ENCODE peak calls at places on chromosomes 11 and 22, in six cellular contexts. G, D, Q, Z, V and N are unnamed samples.

GRCh38 chr11:46281374-46281831 is 3.9 kb downstream of the CREB3L1 start:
- DNase-seq in V (no peak), Q (peak; percentile 61), Z (no peak), D (no peak), G (no peak), N (no peak)

GRCh38 chr22:42561856-42562255 is 8.1 kb downstream of the SERHL2 start:
- DNase-seq in G (no peak), D (no peak), Z (no peak), V (no peak), Q (no peak), N (no peak)

GRCh38 chr22:49853981-49854791 is 542 bp downstream of the ZBED4 start:
- DNase-seq in G (no peak), D (no peak), V (no peak), Z (no peak), Q (peak; percentile 19), N (no peak)

GRCh38 chr11:66336234-66337102 is at the start of gene RIN1:
- DNase-seq in Q (peak; percentile 85), V (no peak), G (no peak), D (peak; percentile 89), Z (peak; percentile 83), N (peak; percentile 82)

GRCh38 chr22:42280140-42280539 is 9.7 kb upstream of the TCF20 start:
- DNase-seq in Z (no peak), Q (no peak), G (no peak), D (no peak), V (no peak), N (no peak)

GRCh38 chr11:36391062-36391461 is 95.0 kb downstream of the PRR5L start:
- DNase-seq in Q (no peak), D (no peak), V (no peak), Z (no peak), G (no peak), N (no peak)

GRCh38 chr22:31122532-31123291 is at the start of gene INPP5J:
- DNase-seq in Z (no peak), V (no peak), G (no peak), Q (no peak), D (peak; percentile 44), N (peak; percentile 44)

GRCh38 chr11:116913000-116913399 is 75.6 kb upstream of the APOA1 start:
- DNase-seq in V (no peak), Q (no peak), G (no peak), Z (no peak), D (no peak), N (no peak)

GRCh38 chr22:20319041-20319744 is 667 bp downstream of the DGCR6L start:
- DNase-seq in Z (no peak), D (no peak), Q (peak; percentile 74), G (no peak), V (no peak), N (no peak)

GRCh38 chr22:30238136-30238535 is 8.4 kb downstream of the LIF start:
- DNase-seq in V (no peak), D (no peak), Q (no peak), Z (no peak), G (no peak), N (no peak)

GRCh38 chr11:46352063-46352841 is 5.0 kb downstream of the DGKZ start:
- DNase-seq in G (no peak), D (no peak), Z (no peak), Q (peak; percentile 75), V (no peak), N (no peak)

GRCh38 chr11:34148504-34149165 is 43.2 kb downstream of the NAT10 start:
- DNase-seq in G (no peak), D (no peak), V (no peak), Q (no peak), Z (no peak), N (no peak)

GRCh38 chr11:128695539-128696221 is 1.8 kb downstream of the FLI1 start:
- DNase-seq in Q (no peak), V (no peak), G (no peak), Z (no peak), D (no peak), N (no peak)

GRCh38 chr11:120295110-120295509 is 30.0 kb upstream of the TLCD5 start:
- DNase-seq in Z (no peak), Q (no peak), D (no peak), G (no peak), V (no peak), N (no peak)

GRCh38 chr22:25898707-25899365 is 156.8 kb downstream of the MYO18B start:
- DNase-seq in D (peak; percentile 9), V (peak; percentile 20), G (peak; percentile 17), Q (peak; percentile 10), Z (no peak), N (peak; percentile 8)

GRCh38 chr22:32839776-32840571 is 38.5 kb downstream of the TIMP3 start:
- DNase-seq in Z (no peak), Q (no peak), G (no peak), D (no peak), V (no peak), N (no peak)

GRCh38 chr11:13375798-13376197 is 87.2 kb downstream of the BTBD10 start:
- DNase-seq in Q (no peak), Z (no peak), D (no peak), G (no peak), V (no peak), N (no peak)

GRCh38 chr11:107473797-107474196 is 16.2 kb upstream of the CWF19L2 start:
- DNase-seq in Z (no peak), D (no peak), G (no peak), Q (no peak), V (no peak), N (no peak)

GRCh38 chr11:70378506-70379134 is 19.7 kb upstream of the CTTN start:
- DNase-seq in G (no peak), Z (no peak), D (no peak), Q (no peak), V (no peak), N (no peak)

GRCh38 chr11:41784513-41785335 is 325.3 kb upstream of the LRRC4C start:
- DNase-seq in V (no peak), Q (no peak), G (no peak), D (no peak), Z (no peak), N (no peak)

GRCh38 chr11:12269104-12269441 is 108.3 kb upstream of the PARVA start:
- DNase-seq in Z (no peak), G (no peak), Q (no peak), V (no peak), D (no peak), N (no peak)

GRCh38 chr11:17386331-17387084 is 2.0 kb downstream of the KCNJ11 start:
- DNase-seq in D (peak; percentile 43), Z (no peak), V (no peak), Q (peak; percentile 69), G (peak; percentile 31), N (peak; percentile 18)

GRCh38 chr11:84022221-84022620 is 736.1 kb upstream of the CCDC90B start:
- DNase-seq in G (no peak), D (no peak), Q (no peak), V (peak; percentile 11), Z (no peak), N (no peak)

GRCh38 chr11:131837562-131837961 is 467.1 kb downstream of the NTM start:
- DNase-seq in V (no peak), Z (no peak), G (no peak), D (no peak), Q (no peak), N (no peak)

GRCh38 chr11:131840542-131840941 is 470.1 kb downstream of the NTM start:
- DNase-seq in Z (no peak), V (no peak), D (no peak), G (no peak), Q (no peak), N (no peak)

GRCh38 chr11:131841028-131841427 is 470.6 kb downstream of the NTM start:
- DNase-seq in Z (no peak), Q (no peak), D (no peak), V (no peak), G (no peak), N (no peak)

GRCh38 chr11:131839326-131839725 is 468.9 kb downstream of the NTM start:
- DNase-seq in G (no peak), Q (no peak), D (no peak), V (no peak), Z (no peak), N (no peak)

DNA sequence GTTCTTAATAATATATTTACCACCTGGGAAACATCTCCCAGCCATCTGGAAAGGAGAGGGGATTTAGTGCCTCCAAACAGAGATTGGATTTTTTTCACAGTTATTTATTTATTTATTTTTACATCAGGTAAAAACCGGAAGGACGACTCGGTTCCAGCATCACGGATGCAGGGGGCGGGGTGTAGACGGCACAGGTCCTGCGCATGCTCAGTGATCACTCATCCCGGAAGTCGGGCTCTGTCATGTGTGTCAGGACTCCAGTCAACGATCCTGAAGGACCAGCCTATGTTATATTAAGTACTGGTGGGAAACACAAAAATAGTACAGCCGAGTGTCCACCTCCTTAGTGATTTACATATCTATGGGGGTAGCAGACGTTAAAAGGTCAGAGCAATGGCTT is 467.6 kb downstream of the NTM start:
- DNase-seq in Q (peak; percentile 23), G (no peak), Z (no peak), D (no peak), V (no peak), N (no peak)
- TF ChIP-seq ZNF274 in Q (no peak), G (no peak), Z (no peak), D (no peak), V (no peak), N (no peak)

GRCh38 chr11:1487851-1488574 is 1.4 kb upstream of the MOB2 start:
- DNase-seq in G (no peak), V (no peak), Z (no peak), D (no peak), Q (no peak), N (no peak)

GRCh38 chr11:1485504-1485885 is 1.1 kb downstream of the MOB2 start:
- DNase-seq in Z (no peak), G (no peak), Q (no peak), D (no peak), V (no peak), N (no peak)

GRCh38 chr11:1488575-1489180 is 2.1 kb upstream of the MOB2 start:
- DNase-seq in D (no peak), Q (no peak), G (no peak), Z (no peak), V (no peak), N (no peak)

GRCh38 chr11:1486054-1486825 is at the start of gene MOB2:
- DNase-seq in Q (no peak), G (no peak), Z (no peak), D (no peak), V (no peak), N (no peak)

GRCh38 chr11:1487091-1487850 is 692 bp upstream of the MOB2 start:
- DNase-seq in V (no peak), G (no peak), D (no peak), Q (no peak), Z (no peak), N (no peak)
- TF ChIP-seq ZNF274 in V (no peak), G (no peak), D (no peak), Q (no peak), Z (no peak), N (no peak)

DNA sequence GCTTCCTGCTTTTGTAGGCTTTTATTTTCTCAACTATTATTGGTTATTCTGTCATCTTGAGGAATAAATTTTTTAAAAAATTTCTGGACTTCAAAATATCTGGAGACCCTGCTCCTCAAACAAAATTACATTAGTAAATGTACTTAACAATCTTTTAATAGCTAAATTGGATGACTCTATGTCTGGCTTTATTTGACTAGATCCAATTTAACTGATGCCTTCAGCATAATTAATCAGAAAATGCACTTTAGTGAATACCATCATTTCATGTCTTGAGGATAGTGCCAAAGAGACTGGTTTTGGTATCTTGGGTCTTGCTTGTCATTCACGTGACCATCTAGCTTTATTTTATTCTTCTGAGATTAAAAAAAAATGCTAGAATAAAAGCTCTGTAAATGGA is 1301.2 kb downstream of the JRKL start:
- DNase-seq in V (no peak), Z (no peak), Q (no peak), G (no peak), D (no peak), N (no peak)
- TF ChIP-seq ZNF274 in V (no peak), Z (no peak), Q (no peak), G (no peak), D (no peak), N (no peak)

GRCh38 chr11:132095230-132096165 is 725.1 kb downstream of the NTM start:
- DNase-seq in G (no peak), Q (no peak), V (no peak), Z (no peak), D (no peak), N (no peak)
- TF ChIP-seq ZNF274 in G (no peak), Q (no peak), V (no peak), Z (no peak), D (no peak), N (no peak)